ENCODE peak calls at places on chromosome 1, in five cellular contexts. One of them, this sample, is unnamed. For H3K4me1, the result is how much of the 10 kb centered on the place peaks cover.

GRCh38 chr1:232016636-232017035 is 390.0 kb downstream of the DISC1 start:
- DNase-seq in body of pancreas: no peak
- DNase-seq in SK-N-SH: no peak
- DNase-seq in uterus: no peak
- DNase-seq in small intestine: no peak
- DNase-seq in this sample: no peak

GRCh38 chr1:14894811-14895524 is 258.6 kb upstream of the TMEM51 start:
- DNase-seq in body of pancreas: peak
- DNase-seq in SK-N-SH: no peak
- DNase-seq in uterus: no peak
- DNase-seq in small intestine: peak
- DNase-seq in this sample: peak

GRCh38 chr1:59136541-59137335 is 160.2 kb upstream of the FGGY start:
- DNase-seq in body of pancreas: no peak
- DNase-seq in SK-N-SH: no peak
- DNase-seq in uterus: no peak
- DNase-seq in small intestine: no peak
- DNase-seq in this sample: no peak

GRCh38 chr1:20353836-20354235 is 63.2 kb downstream of the VWA5B1 start:
- DNase-seq in body of pancreas: no peak
- DNase-seq in SK-N-SH: no peak
- DNase-seq in uterus: no peak
- DNase-seq in small intestine: no peak
- DNase-seq in this sample: no peak

GRCh38 chr1:113587475-113587874 is 171.8 kb downstream of the PHTF1 start:
- DNase-seq in body of pancreas: no peak
- DNase-seq in SK-N-SH: no peak
- DNase-seq in uterus: no peak
- DNase-seq in small intestine: no peak
- DNase-seq in this sample: no peak

GRCh38 chr1:111738436-111739221 is 566 bp downstream of the INKA2 start:
- DNase-seq in body of pancreas: peak
- DNase-seq in SK-N-SH: peak
- DNase-seq in uterus: peak
- DNase-seq in small intestine: peak
- DNase-seq in this sample: peak

GRCh38 chr1:78586572-78586971 is 33.7 kb upstream of the IFI44L start:
- DNase-seq in body of pancreas: no peak
- DNase-seq in SK-N-SH: no peak
- DNase-seq in uterus: no peak
- DNase-seq in small intestine: no peak
- DNase-seq in this sample: no peak

GRCh38 chr1:32983039-32983438 is 18.4 kb upstream of the RNF19B start:
- DNase-seq in body of pancreas: no peak
- DNase-seq in SK-N-SH: no peak
- DNase-seq in uterus: no peak
- DNase-seq in small intestine: no peak
- DNase-seq in this sample: no peak

GRCh38 chr1:108316545-108316944 is 72.7 kb upstream of the NBPF4 start:
- DNase-seq in body of pancreas: no peak
- DNase-seq in SK-N-SH: no peak
- DNase-seq in uterus: no peak
- DNase-seq in small intestine: peak
- DNase-seq in this sample: peak

GRCh38 chr1:2777428-2778219 is 23.9 kb downstream of the TTC34 start:
- DNase-seq in body of pancreas: no peak
- DNase-seq in SK-N-SH: no peak
- DNase-seq in uterus: no peak
- DNase-seq in small intestine: no peak
- DNase-seq in this sample: no peak

GRCh38 chr1:88698140-88698539 is 14.1 kb downstream of the PKN2 start:
- DNase-seq in body of pancreas: no peak
- DNase-seq in SK-N-SH: no peak
- DNase-seq in uterus: no peak
- DNase-seq in small intestine: no peak
- DNase-seq in this sample: no peak

GRCh38 chr1:75130865-75131592 is 3.2 kb upstream of the LHX8 start:
- DNase-seq in body of pancreas: no peak
- DNase-seq in SK-N-SH: peak
- DNase-seq in uterus: no peak
- DNase-seq in small intestine: no peak
- DNase-seq in this sample: peak

GRCh38 chr1:114080511-114081144 is 73.0 kb downstream of the SYT6 start:
- DNase-seq in body of pancreas: no peak
- DNase-seq in SK-N-SH: no peak
- DNase-seq in uterus: no peak
- DNase-seq in small intestine: no peak
- DNase-seq in this sample: no peak

GRCh38 chr1:200165493-200166220 is 138.1 kb downstream of the NR5A2 start:
- DNase-seq in body of pancreas: no peak
- DNase-seq in SK-N-SH: no peak
- DNase-seq in uterus: no peak
- DNase-seq in small intestine: no peak
- DNase-seq in this sample: no peak

DNA sequence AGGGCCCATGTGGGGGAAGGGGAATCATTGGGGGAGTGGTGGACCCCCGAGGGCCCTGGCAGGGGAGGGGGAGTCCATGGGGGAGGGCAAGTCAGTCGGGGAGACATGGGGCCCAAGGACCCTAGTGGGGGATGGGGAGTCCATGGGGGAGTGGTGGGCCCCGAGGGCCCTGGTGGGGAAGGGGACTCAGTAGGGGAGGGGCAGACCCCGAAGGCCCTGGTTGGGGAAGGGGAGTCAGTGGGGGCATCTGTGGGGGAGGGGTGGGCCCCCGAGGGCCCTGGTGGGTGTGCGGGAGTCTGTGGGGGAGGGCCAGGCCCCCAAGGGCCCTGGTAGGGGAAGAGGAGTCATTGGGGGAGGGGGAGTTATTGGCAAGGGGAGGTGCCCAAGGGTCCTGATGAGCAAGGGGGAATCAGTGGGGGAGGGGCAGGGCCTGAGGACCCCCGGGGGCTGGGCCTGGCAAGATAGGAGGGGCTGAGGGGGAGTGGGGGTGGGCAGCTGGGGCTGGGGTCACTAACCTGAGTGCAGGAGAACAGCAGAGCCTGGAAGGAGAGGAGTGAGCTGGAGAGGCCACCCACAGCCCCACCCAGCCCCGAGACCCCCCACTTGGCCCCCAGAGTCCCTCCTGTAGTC is 2.1 kb downstream of the MXRA8 start:
- DNase-seq in body of pancreas: no peak
- DNase-seq in SK-N-SH: no peak
- DNase-seq in uterus: no peak
- DNase-seq in small intestine: no peak
- DNase-seq in this sample: no peak
- H3K4me1 ChIP-seq in body of pancreas: under half
- H3K4me1 ChIP-seq in SK-N-SH: half or more
- H3K4me1 ChIP-seq in uterus: under half
- H3K4me1 ChIP-seq in small intestine: under half
- H3K4me1 ChIP-seq in this sample: half or more

GRCh38 chr1:8092603-8093141 is 66.6 kb upstream of the ERRFI1 start:
- DNase-seq in body of pancreas: no peak
- DNase-seq in SK-N-SH: no peak
- DNase-seq in uterus: no peak
- DNase-seq in small intestine: peak
- DNase-seq in this sample: no peak

GRCh38 chr1:8096105-8097011 is 70.2 kb upstream of the ERRFI1 start:
- DNase-seq in body of pancreas: no peak
- DNase-seq in SK-N-SH: no peak
- DNase-seq in uterus: no peak
- DNase-seq in small intestine: peak
- DNase-seq in this sample: no peak

GRCh38 chr1:8095584-8095983 is 69.5 kb upstream of the ERRFI1 start:
- DNase-seq in body of pancreas: no peak
- DNase-seq in SK-N-SH: no peak
- DNase-seq in uterus: no peak
- DNase-seq in small intestine: no peak
- DNase-seq in this sample: no peak

GRCh38 chr1:8093221-8093980 is 67.3 kb upstream of the ERRFI1 start:
- DNase-seq in body of pancreas: no peak
- DNase-seq in SK-N-SH: no peak
- DNase-seq in uterus: no peak
- DNase-seq in small intestine: peak
- DNase-seq in this sample: no peak

GRCh38 chr1:8094481-8095241 is 68.6 kb upstream of the ERRFI1 start:
- DNase-seq in body of pancreas: no peak
- DNase-seq in SK-N-SH: no peak
- DNase-seq in uterus: no peak
- DNase-seq in small intestine: peak
- DNase-seq in this sample: no peak
- H3K4me1 ChIP-seq in body of pancreas: under half
- H3K4me1 ChIP-seq in SK-N-SH: under half
- H3K4me1 ChIP-seq in uterus: under half
- H3K4me1 ChIP-seq in small intestine: under half
- H3K4me1 ChIP-seq in this sample: under half

GRCh38 chr1:201461783-201462441 is 7.1 kb downstream of the PHLDA3 start:
- DNase-seq in body of pancreas: peak
- DNase-seq in SK-N-SH: no peak
- DNase-seq in uterus: peak
- DNase-seq in small intestine: peak
- DNase-seq in this sample: no peak

GRCh38 chr1:201459775-201460174 is 9.2 kb downstream of the PHLDA3 start:
- DNase-seq in body of pancreas: no peak
- DNase-seq in SK-N-SH: no peak
- DNase-seq in uterus: no peak
- DNase-seq in small intestine: no peak
- DNase-seq in this sample: no peak

GRCh38 chr1:201463071-201463552 is 5.9 kb downstream of the PHLDA3 start:
- DNase-seq in body of pancreas: no peak
- DNase-seq in SK-N-SH: peak
- DNase-seq in uterus: no peak
- DNase-seq in small intestine: no peak
- DNase-seq in this sample: peak

GRCh38 chr1:201460783-201461182 is 8.2 kb downstream of the PHLDA3 start:
- DNase-seq in body of pancreas: no peak
- DNase-seq in SK-N-SH: no peak
- DNase-seq in uterus: no peak
- DNase-seq in small intestine: no peak
- DNase-seq in this sample: no peak

GRCh38 chr1:201461193-201461657 is 7.8 kb downstream of the PHLDA3 start:
- DNase-seq in body of pancreas: peak
- DNase-seq in SK-N-SH: no peak
- DNase-seq in uterus: peak
- DNase-seq in small intestine: peak
- DNase-seq in this sample: no peak
- H3K4me1 ChIP-seq in body of pancreas: under half
- H3K4me1 ChIP-seq in SK-N-SH: under half
- H3K4me1 ChIP-seq in uterus: under half
- H3K4me1 ChIP-seq in small intestine: under half
- H3K4me1 ChIP-seq in this sample: under half

DNA sequence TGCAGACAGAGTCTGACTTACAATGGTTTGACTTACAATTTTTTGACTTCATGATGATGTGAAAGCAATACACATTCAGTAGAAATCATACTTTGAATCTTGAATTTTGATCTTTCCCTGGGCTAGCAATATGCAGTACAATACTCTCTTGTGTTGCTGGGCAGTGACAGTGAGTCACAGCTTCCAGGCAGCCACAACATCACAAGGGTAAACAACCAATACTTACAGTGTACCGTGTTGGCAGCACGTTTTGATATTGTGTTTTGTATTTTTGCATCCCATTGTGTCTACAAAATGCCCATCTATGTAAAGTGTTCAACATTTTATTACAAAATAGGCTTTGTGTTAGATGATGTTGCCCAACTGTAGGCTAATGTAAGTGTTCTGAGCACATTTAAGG is 150.9 kb downstream of the NTMT2 start:
- DNase-seq in body of pancreas: no peak
- DNase-seq in SK-N-SH: no peak
- DNase-seq in uterus: no peak
- DNase-seq in small intestine: no peak
- DNase-seq in this sample: no peak
- H3K4me1 ChIP-seq in body of pancreas: under half
- H3K4me1 ChIP-seq in SK-N-SH: under half
- H3K4me1 ChIP-seq in uterus: under half
- H3K4me1 ChIP-seq in small intestine: under half
- H3K4me1 ChIP-seq in this sample: under half

GRCh38 chr1:12513176-12513575 is 104.8 kb downstream of the DHRS3 start:
- DNase-seq in body of pancreas: no peak
- DNase-seq in SK-N-SH: no peak
- DNase-seq in uterus: no peak
- DNase-seq in small intestine: no peak
- DNase-seq in this sample: no peak
- H3K4me1 ChIP-seq in body of pancreas: under half
- H3K4me1 ChIP-seq in SK-N-SH: under half
- H3K4me1 ChIP-seq in uterus: under half
- H3K4me1 ChIP-seq in small intestine: under half
- H3K4me1 ChIP-seq in this sample: under half

GRCh38 chr1:29607236-29607635 is 370.9 kb downstream of the PTPRU start:
- DNase-seq in body of pancreas: no peak
- DNase-seq in SK-N-SH: no peak
- DNase-seq in uterus: no peak
- DNase-seq in small intestine: no peak
- DNase-seq in this sample: no peak
- H3K4me1 ChIP-seq in body of pancreas: under half
- H3K4me1 ChIP-seq in SK-N-SH: under half
- H3K4me1 ChIP-seq in uterus: under half
- H3K4me1 ChIP-seq in small intestine: under half
- H3K4me1 ChIP-seq in this sample: under half